ENCODE peak calls at places on chromosomes 6 and 20, in eight cellular contexts. B is uterus, J is psoas muscle, V is body of pancreas, K is prostate gland, M is thyroid gland, G is fibroblast of pulmonary artery, S is mesothelial cell of epicardium. F is an unnamed sample.

GRCh38 chr6:106084973-106085686 is 1.0 kb upstream of the PRDM1 start:
- DNase-seq in S (no peak), G (peak; percentile 31), J (no peak), V (no peak), M (no peak), K (no peak), B (no peak), F (peak; percentile 40)

GRCh38 chr20:51345601-51346101 is 196.9 kb downstream of the NFATC2 start:
- DNase-seq in J (no peak), G (peak; percentile 54), K (no peak), S (no peak), B (no peak), V (peak; percentile 12), M (no peak), F (peak; percentile 97)

GRCh38 chr20:48066256-48066655 is 281.0 kb upstream of the SULF2 start:
- DNase-seq in G (peak; percentile 81), S (no peak), B (no peak), M (no peak), V (no peak), K (no peak), J (no peak), F (peak; percentile 89)

GRCh38 chr6:77038801-77039200 is 424.5 kb downstream of the HTR1B start:
- DNase-seq in G (peak; percentile 38), K (no peak), V (no peak), J (no peak), B (no peak), M (no peak), S (no peak), F (peak; percentile 56)

GRCh38 chr20:19928379-19929360 is 88.5 kb upstream of the NAA20 start:
- DNase-seq in J (no peak), S (no peak), M (peak; percentile 80), B (no peak), V (peak; percentile 77), K (peak; percentile 68), G (no peak), F (peak; percentile 97)

GRCh38 chr20:29878777-29879442 is 1378.6 kb upstream of the DEFB115 start:
- DNase-seq in M (no peak), G (no peak), J (peak; percentile 55), S (no peak), V (no peak), B (no peak), K (no peak), F (no peak)

GRCh38 chr6:12051861-12052368 is 39.8 kb downstream of the HIVEP1 start:
- DNase-seq in K (no peak), B (no peak), M (no peak), V (peak; percentile 27), S (no peak), G (no peak), J (no peak), F (no peak)

GRCh38 chr6:140440223-140440810 is 1065.9 kb upstream of the CITED2 start:
- DNase-seq in K (no peak), S (no peak), B (no peak), M (no peak), G (no peak), V (no peak), J (no peak), F (no peak)

GRCh38 chr6:31472259-31472658 is 25.7 kb upstream of the MICB start:
- DNase-seq in J (no peak), G (no peak), K (no peak), B (no peak), M (no peak), S (no peak), V (no peak), F (no peak)

GRCh38 chr20:54110041-54110440 is 39.6 kb upstream of the BCAS1 start:
- DNase-seq in B (no peak), J (no peak), V (no peak), K (no peak), M (no peak), S (no peak), G (peak; percentile 16), F (no peak)
- TF ChIP-seq CTCF in B (no peak), J (no peak), V (no peak), K (no peak), M (no peak), S (no peak), G (no peak), F (no peak)

GRCh38 chr6:69768664-69769063 is 28.1 kb downstream of the LMBRD1 start:
- DNase-seq in K (no peak), J (no peak), B (no peak), S (no peak), G (peak; percentile 23), V (no peak), M (no peak), F (no peak)
- TF ChIP-seq CTCF in K (no peak), J (no peak), B (no peak), S (peak; percentile 36), G (peak; percentile 39), V (no peak), M (no peak), F (no peak)

GRCh38 chr20:45080867-45081616 is 19.9 kb downstream of the KCNS1 start:
- DNase-seq in S (no peak), B (no peak), J (no peak), M (no peak), K (no peak), G (peak; percentile 29), V (no peak), F (peak; percentile 39)
- TF ChIP-seq CTCF in S (no peak), B (no peak), J (peak; percentile 5), M (no peak), K (no peak), G (peak; percentile 58), V (peak; percentile 16), F (peak; percentile 33)

GRCh38 chr20:46548688-46549087 is 1.8 kb downstream of the OCSTAMP start:
- DNase-seq in K (no peak), S (no peak), M (no peak), B (no peak), J (no peak), V (no peak), G (no peak), F (no peak)

GRCh38 chr20:46551508-46552280 is 1.2 kb upstream of the OCSTAMP start:
- DNase-seq in B (no peak), J (no peak), K (no peak), V (no peak), M (no peak), G (no peak), S (no peak), F (no peak)

GRCh38 chr20:46550441-46550840 is at the start of gene OCSTAMP:
- DNase-seq in G (no peak), V (no peak), S (no peak), K (no peak), M (no peak), B (no peak), J (no peak), F (no peak)

GRCh38 chr20:46547995-46548394 is 2.5 kb downstream of the OCSTAMP start:
- DNase-seq in G (no peak), K (no peak), V (no peak), J (no peak), B (no peak), S (no peak), M (no peak), F (no peak)

DNA sequence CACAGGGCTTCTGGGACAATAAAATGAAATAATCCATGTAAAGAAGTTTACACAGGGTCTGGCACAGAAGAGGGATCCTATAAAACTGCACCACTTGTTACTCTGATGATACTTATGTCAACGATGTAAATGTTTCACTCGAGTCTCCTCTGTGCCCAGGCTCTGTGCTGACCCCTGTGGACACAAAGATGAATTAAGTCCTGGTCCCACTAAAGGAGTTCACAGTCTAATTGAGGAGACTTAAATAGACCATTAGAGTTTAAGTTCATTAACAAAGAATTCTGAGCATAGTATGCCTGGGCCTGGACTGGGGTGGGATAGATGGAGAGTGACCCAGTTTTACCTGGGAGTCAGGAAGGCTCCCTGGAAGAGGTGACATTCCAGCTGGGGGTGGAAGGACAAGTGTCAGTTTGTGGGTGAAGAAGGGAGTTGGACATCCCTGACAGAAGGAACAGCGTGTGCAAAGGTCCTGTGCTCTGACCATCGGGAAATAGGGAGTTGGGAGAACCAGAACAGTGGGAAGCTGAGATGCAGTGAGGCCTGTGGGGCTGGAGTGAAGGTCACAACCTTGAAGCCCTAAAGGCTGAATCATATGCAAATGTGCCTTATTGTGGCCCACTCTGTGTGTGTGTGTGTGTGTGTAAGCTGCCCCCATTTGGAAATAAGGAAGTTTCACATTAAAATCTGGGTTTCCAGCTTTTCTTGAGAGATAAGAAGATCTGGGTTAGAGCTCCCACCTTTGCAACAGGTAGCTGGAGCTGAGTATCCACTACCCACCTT is 1.1 kb downstream of the OCSTAMP start:
- DNase-seq in V (no peak), J (no peak), S (no peak), M (no peak), K (no peak), B (no peak), G (no peak), F (no peak)
- TF ChIP-seq CTCF in V (no peak), J (no peak), S (no peak), M (no peak), K (no peak), B (no peak), G (no peak), F (no peak)

GRCh38 chr6:39870950-39871349 is 63.3 kb downstream of the MOCS1 start:
- DNase-seq in M (no peak), J (no peak), K (no peak), G (no peak), B (no peak), S (no peak), V (no peak), F (no peak)

GRCh38 chr6:39865011-39865888 is 69.0 kb downstream of the MOCS1 start:
- DNase-seq in V (peak; percentile 66), K (peak; percentile 15), M (peak; percentile 90), G (peak; percentile 75), J (peak; percentile 81), S (no peak), B (peak; percentile 67), F (peak; percentile 73)

GRCh38 chr6:39873439-39873838 is 60.8 kb downstream of the MOCS1 start:
- DNase-seq in B (no peak), J (no peak), M (no peak), S (no peak), G (no peak), K (no peak), V (no peak), F (no peak)

GRCh38 chr6:39861663-39862062 is 69.5 kb downstream of the DAAM2 start:
- DNase-seq in J (no peak), K (no peak), M (no peak), S (no peak), B (no peak), V (no peak), G (no peak), F (no peak)

DNA sequence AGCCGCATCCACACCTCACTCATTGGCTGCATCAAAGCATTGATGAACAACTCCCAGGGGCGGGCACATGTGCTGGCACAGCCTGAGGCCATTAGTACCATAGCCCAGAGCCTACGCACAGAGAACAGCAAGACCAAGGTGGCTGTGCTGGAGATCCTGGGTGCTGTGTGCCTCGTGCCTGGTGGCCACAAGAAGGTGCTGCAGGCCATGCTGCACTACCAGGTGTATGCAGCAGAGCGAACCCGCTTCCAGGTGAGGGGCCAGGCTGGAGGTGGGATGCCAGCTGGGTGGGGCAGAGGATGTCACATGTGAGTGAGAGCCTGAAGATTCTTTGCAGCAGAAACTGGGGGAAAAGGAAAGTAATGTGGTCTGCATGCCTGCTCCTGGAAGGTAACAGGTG is 66.7 kb downstream of the MOCS1 start:
- DNase-seq in J (no peak), V (no peak), G (no peak), M (no peak), B (no peak), S (no peak), K (no peak), F (no peak)
- TF ChIP-seq CTCF in J (no peak), V (no peak), G (peak; percentile 6), M (no peak), B (no peak), S (no peak), K (no peak), F (no peak)

GRCh38 chr20:33211817-33212424 is 5.2 kb upstream of the BPIFA3 start:
- DNase-seq in B (no peak), V (peak; percentile 86), G (peak; percentile 46), S (no peak), J (no peak), K (peak; percentile 55), M (peak; percentile 69), F (peak; percentile 61)
- TF ChIP-seq CTCF in B (no peak), V (peak; percentile 80), G (peak; percentile 49), S (peak; percentile 57), J (no peak), K (no peak), M (peak; percentile 53), F (peak; percentile 20)